ENCODE peak calls at places on chromosome 22, in five cellular contexts. F, M, X, Z and T are unnamed samples.

GRCh38 chr22:48306284-48306683 is 1521.4 kb downstream of the BRD1 start:
- DNase-seq in M (no peak), X (no peak), F (no peak), Z (no peak), T (no peak)

GRCh38 chr22:44354288-44354687 is 41.5 kb upstream of the SHISAL1 start:
- DNase-seq in Z (peak), M (peak), X (no peak), F (no peak), T (no peak)

GRCh38 chr22:46443850-46444389 is 93.5 kb downstream of the CELSR1 start:
- DNase-seq in M (no peak), Z (no peak), F (no peak), X (no peak), T (no peak)

GRCh38 chr22:24433868-24434471 is 6.6 kb downstream of the ADORA2A start:
- DNase-seq in F (no peak), M (no peak), X (no peak), Z (no peak), T (no peak)

GRCh38 chr22:47625013-47625385 is 862.5 kb downstream of the TBC1D22A start:
- DNase-seq in F (no peak), X (no peak), Z (peak), M (no peak), T (no peak)

GRCh38 chr22:48089601-48090331 is 1327.3 kb downstream of the TBC1D22A start:
- DNase-seq in M (no peak), F (peak), X (peak), Z (peak), T (peak)

GRCh38 chr22:27195104-27195503 is 537.7 kb downstream of the MIAT start:
- DNase-seq in M (no peak), F (no peak), Z (peak), X (no peak), T (no peak)

GRCh38 chr22:25038771-25039170 is 86.3 kb downstream of the KIAA1671 start:
- DNase-seq in M (no peak), F (no peak), X (no peak), Z (no peak), T (no peak)

GRCh38 chr22:21790359-21790758 is 54.8 kb upstream of the YPEL1 start:
- DNase-seq in Z (no peak), M (no peak), X (no peak), F (no peak), T (no peak)

GRCh38 chr22:48258108-48258705 is 1495.8 kb downstream of the TBC1D22A start:
- DNase-seq in X (no peak), F (no peak), Z (no peak), M (no peak), T (no peak)

GRCh38 chr22:29306175-29306829 is at the start of gene GAS2L1:
- DNase-seq in X (peak), Z (peak), F (peak), M (no peak), T (peak)

GRCh38 chr22:24803064-24803542 is 2.9 kb upstream of the SGSM1 start:
- DNase-seq in Z (no peak), F (peak), M (no peak), X (peak), T (no peak)

GRCh38 chr22:44242946-44243724 is 62.4 kb downstream of the PARVG start:
- DNase-seq in X (no peak), Z (no peak), F (no peak), M (no peak), T (no peak)

GRCh38 chr22:44395116-44396005 is 82.6 kb upstream of the SHISAL1 start:
- DNase-seq in M (peak), F (no peak), X (no peak), Z (peak), T (no peak)

GRCh38 chr22:45319319-45319675 is 9.6 kb downstream of the FAM118A start:
- DNase-seq in Z (no peak), X (peak), F (no peak), M (no peak), T (no peak)

GRCh38 chr22:47144076-47144765 is 381.8 kb downstream of the TBC1D22A start:
- DNase-seq in F (no peak), Z (no peak), X (no peak), M (no peak), T (no peak)

GRCh38 chr22:32622004-32622761 is 147.6 kb downstream of the FBXO7 start:
- DNase-seq in X (peak), Z (no peak), F (peak), M (no peak), T (no peak)

GRCh38 chr22:34943830-34944229 is 122.1 kb upstream of the ISX start:
- DNase-seq in F (no peak), X (no peak), Z (no peak), M (no peak), T (no peak)

GRCh38 chr22:21834869-21835268 is 32.6 kb downstream of the MAPK1 start:
- DNase-seq in M (no peak), F (no peak), X (no peak), Z (no peak), T (no peak)

GRCh38 chr22:31935961-31936635 is 8.2 kb upstream of the YWHAH start:
- DNase-seq in F (no peak), Z (no peak), X (no peak), M (no peak), T (no peak)

DNA sequence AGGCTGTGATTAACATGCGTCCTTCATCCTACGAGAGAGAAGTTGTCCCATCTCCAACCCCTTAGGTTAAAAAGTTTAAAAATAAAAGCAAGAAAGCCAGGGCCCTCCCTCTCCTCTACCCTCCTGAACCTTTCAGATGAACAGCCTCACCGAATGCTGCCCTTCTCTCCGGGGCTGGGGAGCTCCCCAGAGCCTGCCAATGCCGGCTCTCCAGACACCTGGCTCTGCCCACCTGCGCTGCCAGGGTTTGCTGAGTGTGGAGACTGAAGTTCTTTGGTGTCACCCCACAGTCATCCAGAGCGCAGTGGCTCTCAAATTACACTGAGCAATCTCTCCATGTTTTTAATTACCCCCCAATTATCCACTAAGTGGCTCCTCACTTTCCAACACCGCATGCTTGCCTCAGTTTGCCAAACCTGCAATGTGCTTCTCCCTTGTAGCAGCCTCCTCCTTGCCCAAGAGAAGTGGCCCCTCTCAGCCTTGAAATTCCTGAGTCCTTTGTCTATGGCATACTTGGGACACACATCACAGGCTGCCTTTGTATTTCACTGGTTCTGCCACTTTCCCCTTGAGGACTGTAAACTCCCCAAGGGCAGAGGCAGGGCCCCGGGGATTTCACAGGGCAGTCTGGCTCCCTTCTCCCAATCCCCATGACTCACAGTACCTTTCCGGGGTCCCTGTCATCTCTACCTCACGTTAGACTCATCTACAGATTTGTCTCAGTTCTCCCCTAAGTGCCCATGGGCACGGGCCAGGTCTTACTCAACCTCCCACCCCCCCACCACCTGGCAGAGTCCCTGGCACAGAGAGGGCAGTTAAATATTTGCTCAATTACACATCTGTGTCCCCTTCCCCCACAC is 2.0 kb downstream of the MYH9 start:
- DNase-seq in X (no peak), M (peak), Z (peak), F (no peak), T (peak)
- H3K4me3 ChIP-seq in X (peak), M (peak), Z (peak), F (peak), T (peak)

GRCh38 chr22:42960146-42960509 is 54.8 kb downstream of the PACSIN2 start:
- DNase-seq in M (no peak), F (no peak), Z (no peak), X (no peak), T (no peak)

GRCh38 chr22:42957544-42957943 is 57.4 kb downstream of the PACSIN2 start:
- DNase-seq in Z (no peak), X (no peak), F (no peak), M (no peak), T (no peak)

GRCh38 chr22:42957958-42958357 is 57.0 kb downstream of the PACSIN2 start:
- DNase-seq in F (no peak), Z (no peak), X (no peak), M (no peak), T (no peak)

GRCh38 chr22:42959472-42960145 is 55.3 kb downstream of the PACSIN2 start:
- DNase-seq in X (peak), M (no peak), Z (no peak), F (no peak), T (peak)

DNA sequence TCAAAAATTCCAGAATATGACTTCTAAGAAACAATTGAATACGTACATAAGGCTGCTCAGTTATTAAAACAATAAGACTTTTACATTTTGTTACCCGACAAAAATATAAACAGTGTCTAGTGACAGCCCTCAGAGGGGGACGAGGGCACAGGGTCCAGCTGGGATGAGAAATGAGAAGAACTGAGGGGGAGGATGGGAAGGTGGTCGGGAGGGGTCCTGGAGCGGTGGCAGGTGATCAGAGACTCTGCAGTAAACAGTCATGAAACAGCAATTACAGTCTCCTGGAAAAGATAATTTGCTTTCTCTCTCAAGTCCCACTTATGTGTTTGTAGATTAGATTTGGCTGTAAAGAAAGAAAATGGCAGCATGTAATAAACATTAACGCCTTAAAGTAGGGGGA is 56.0 kb downstream of the PACSIN2 start:
- DNase-seq in X (no peak), F (no peak), M (no peak), Z (peak), T (no peak)
- H3K27ac ChIP-seq in X (peak), F (peak), M (peak), Z (peak), T (no peak)

DNA sequence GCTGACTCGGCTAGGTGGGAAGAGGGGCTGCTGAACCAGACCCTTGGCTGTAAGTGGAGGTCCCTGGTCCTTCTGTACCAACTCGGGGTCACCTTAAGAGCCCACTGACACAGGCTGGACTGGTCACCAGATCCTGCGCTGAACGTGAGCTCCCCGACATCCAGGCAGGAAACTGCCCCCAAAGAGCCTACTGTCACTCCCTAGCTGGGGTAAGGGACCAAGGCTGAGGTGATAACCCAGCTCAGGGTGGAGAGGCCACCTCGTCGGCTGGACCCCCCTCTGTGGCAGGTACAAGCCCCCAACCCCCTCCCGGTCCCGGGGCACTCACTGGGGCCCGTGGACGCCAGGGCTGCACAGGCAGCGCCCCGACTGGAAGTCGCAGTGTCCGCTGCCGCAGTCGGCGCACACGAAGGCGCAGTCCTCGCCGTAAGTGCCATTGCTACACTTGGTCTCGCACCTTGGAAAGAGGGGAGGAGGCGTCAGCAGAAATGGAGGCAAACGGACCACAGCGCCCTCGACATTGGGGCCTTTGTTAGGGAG is 7.5 kb downstream of the SCARF2 start:
- DNase-seq in X (no peak), M (peak), F (no peak), Z (no peak), T (no peak)
- H3K4me3 ChIP-seq in X (no peak), M (no peak), F (peak), Z (peak), T (peak)

GRCh38 chr22:42340695-42341383 is 70.4 kb upstream of the TCF20 start:
- DNase-seq in M (no peak), F (no peak), X (no peak), Z (no peak), T (no peak)

GRCh38 chr22:42341779-42342178 is 71.3 kb upstream of the TCF20 start:
- DNase-seq in M (no peak), F (no peak), Z (no peak), X (no peak), T (no peak)

GRCh38 chr22:42343136-42343484 is 72.7 kb upstream of the TCF20 start:
- DNase-seq in M (no peak), Z (no peak), X (no peak), F (no peak), T (no peak)

GRCh38 chr22:42343551-42344081 is 73.2 kb upstream of the TCF20 start:
- DNase-seq in M (no peak), Z (no peak), F (no peak), X (no peak), T (no peak)

GRCh38 chr22:42342426-42343135 is 72.1 kb upstream of the TCF20 start:
- DNase-seq in Z (no peak), M (no peak), F (no peak), X (no peak), T (no peak)
- H3K27ac ChIP-seq in Z (no peak), M (no peak), F (no peak), X (no peak), T (no peak)

GRCh38 chr22:22881116-22882032 is 6.2 kb upstream of the IGLL5 start:
- DNase-seq in F (no peak), M (no peak), X (no peak), Z (no peak), T (no peak)

GRCh38 chr22:22883090-22883727 is 4.4 kb upstream of the IGLL5 start:
- DNase-seq in F (no peak), Z (no peak), M (no peak), X (no peak), T (no peak)

GRCh38 chr22:22880645-22881044 is 7.0 kb upstream of the IGLL5 start:
- DNase-seq in M (no peak), X (no peak), Z (peak), F (no peak), T (no peak)

GRCh38 chr22:22884010-22884887 is 3.4 kb upstream of the IGLL5 start:
- DNase-seq in Z (peak), X (peak), F (peak), M (no peak), T (no peak)

GRCh38 chr22:22882033-22882717 is 5.4 kb upstream of the IGLL5 start:
- DNase-seq in X (no peak), F (no peak), Z (peak), M (no peak), T (no peak)
- H3K4me3 ChIP-seq in X (no peak), F (no peak), Z (no peak), M (no peak), T (no peak)

DNA sequence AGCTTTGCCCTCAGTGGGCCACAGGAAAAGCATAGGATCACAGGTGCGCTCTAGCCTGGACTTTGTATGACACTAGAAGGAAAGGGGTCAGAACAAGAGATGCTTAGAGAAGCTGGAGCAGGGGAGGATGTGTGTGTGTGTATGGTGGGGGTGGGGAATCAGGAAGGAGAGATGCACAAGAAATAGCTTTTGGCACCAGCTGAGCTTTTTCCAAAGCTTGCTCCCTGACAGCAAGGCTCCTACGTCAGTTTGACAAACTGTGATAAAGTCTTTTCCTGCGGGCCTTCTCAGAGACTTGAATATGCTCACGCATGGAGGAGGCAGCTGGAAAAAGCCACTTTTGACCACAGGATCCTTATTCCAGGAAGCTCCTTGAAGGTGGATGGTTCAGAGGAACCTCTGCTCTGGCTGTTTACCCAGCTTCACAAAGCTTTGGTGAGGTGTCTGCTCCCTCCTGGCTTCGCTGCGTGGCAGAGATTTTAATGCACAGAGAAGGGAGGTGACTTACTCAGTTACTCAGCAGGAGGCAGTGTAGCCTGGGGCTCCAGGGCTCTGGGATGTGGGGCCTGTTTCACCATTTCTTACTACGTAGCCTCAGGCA is 3.9 kb downstream of the CDC42EP1 start:
- DNase-seq in M (no peak), X (peak), Z (no peak), F (no peak), T (no peak)
- H3K27ac ChIP-seq in M (peak), X (peak), Z (peak), F (peak), T (peak)

GRCh38 chr22:30925667-30926066 is 42.9 kb downstream of the MORC2 start:
- DNase-seq in M (no peak), F (no peak), X (no peak), Z (no peak), T (no peak)
- H3K4me3 ChIP-seq in M (no peak), F (no peak), X (no peak), Z (no peak), T (no peak)

GRCh38 chr22:17083811-17084540 is 824 bp upstream of the IL17RA start:
- DNase-seq in F (no peak), X (no peak), M (no peak), Z (peak), T (no peak)
- H3K27ac ChIP-seq in F (peak), X (peak), M (peak), Z (peak), T (peak)